ENCODE peak calls at places on chromosome 2, in four cellular contexts. One of them, this sample, is unnamed. For H3K4me1, the result is how much of the 10 kb centered on the place peaks cover.

GRCh38 chr2:72040629-72041403 is 106.8 kb downstream of the CYP26B1 start:
- DNase-seq in left ventricle myocardium inferior: no peak
- DNase-seq in adrenal gland: no peak
- DNase-seq in cardiac muscle cell: peak
- DNase-seq in this sample: no peak

GRCh38 chr2:144213797-144214196 is 306.1 kb downstream of the ZEB2 start:
- DNase-seq in adrenal gland: no peak
- DNase-seq in left ventricle myocardium inferior: no peak
- DNase-seq in cardiac muscle cell: no peak
- DNase-seq in this sample: no peak

GRCh38 chr2:143908843-143909242 is 611.1 kb downstream of the ZEB2 start:
- DNase-seq in left ventricle myocardium inferior: no peak
- DNase-seq in adrenal gland: no peak
- DNase-seq in cardiac muscle cell: no peak
- DNase-seq in this sample: no peak

GRCh38 chr2:142330458-142330857 is 199.6 kb upstream of the LRP1B start:
- DNase-seq in adrenal gland: no peak
- DNase-seq in left ventricle myocardium inferior: no peak
- DNase-seq in cardiac muscle cell: no peak
- DNase-seq in this sample: no peak

GRCh38 chr2:188028739-188029138 is 262.9 kb upstream of the GULP1 start:
- DNase-seq in cardiac muscle cell: no peak
- DNase-seq in adrenal gland: no peak
- DNase-seq in left ventricle myocardium inferior: no peak
- DNase-seq in this sample: no peak

GRCh38 chr2:239339241-239339640 is 61.6 kb downstream of the HDAC4 start:
- DNase-seq in cardiac muscle cell: no peak
- DNase-seq in left ventricle myocardium inferior: no peak
- DNase-seq in adrenal gland: no peak
- DNase-seq in this sample: no peak

GRCh38 chr2:106030287-106031268 is 163.5 kb downstream of the UXS1 start:
- DNase-seq in cardiac muscle cell: peak
- DNase-seq in left ventricle myocardium inferior: peak
- DNase-seq in adrenal gland: peak
- DNase-seq in this sample: peak

GRCh38 chr2:72173640-72174321 is 26.1 kb upstream of the CYP26B1 start:
- DNase-seq in left ventricle myocardium inferior: no peak
- DNase-seq in adrenal gland: no peak
- DNase-seq in cardiac muscle cell: peak
- DNase-seq in this sample: no peak

GRCh38 chr2:194514281-194514680 is 1142.7 kb upstream of the SLC39A10 start:
- DNase-seq in left ventricle myocardium inferior: no peak
- DNase-seq in cardiac muscle cell: no peak
- DNase-seq in adrenal gland: no peak
- DNase-seq in this sample: no peak

GRCh38 chr2:203743441-203743932 is 37.0 kb downstream of the CD28 start:
- DNase-seq in cardiac muscle cell: peak
- DNase-seq in left ventricle myocardium inferior: no peak
- DNase-seq in adrenal gland: no peak
- DNase-seq in this sample: no peak

GRCh38 chr2:136492901-136493300 is 272.4 kb upstream of the THSD7B start:
- DNase-seq in adrenal gland: no peak
- DNase-seq in left ventricle myocardium inferior: no peak
- DNase-seq in cardiac muscle cell: no peak
- DNase-seq in this sample: no peak

GRCh38 chr2:155169317-155169716 is 470.8 kb downstream of the KCNJ3 start:
- DNase-seq in left ventricle myocardium inferior: no peak
- DNase-seq in adrenal gland: no peak
- DNase-seq in cardiac muscle cell: no peak
- DNase-seq in this sample: no peak

GRCh38 chr2:101120124-101120996 is 30.8 kb downstream of the TBC1D8 start:
- DNase-seq in adrenal gland: peak
- DNase-seq in left ventricle myocardium inferior: peak
- DNase-seq in cardiac muscle cell: peak
- DNase-seq in this sample: peak

GRCh38 chr2:112787294-112787693 is 3.0 kb upstream of the IL1A start:
- DNase-seq in left ventricle myocardium inferior: no peak
- DNase-seq in adrenal gland: no peak
- DNase-seq in cardiac muscle cell: peak
- DNase-seq in this sample: no peak

GRCh38 chr2:28431741-28432140 is 39.1 kb downstream of the FOSL2 start:
- DNase-seq in adrenal gland: no peak
- DNase-seq in cardiac muscle cell: no peak
- DNase-seq in left ventricle myocardium inferior: no peak
- DNase-seq in this sample: no peak

GRCh38 chr2:150374562-150374961 is 112.9 kb downstream of the RND3 start:
- DNase-seq in left ventricle myocardium inferior: no peak
- DNase-seq in adrenal gland: no peak
- DNase-seq in cardiac muscle cell: no peak
- DNase-seq in this sample: no peak

GRCh38 chr2:226023383-226023782 is 623.9 kb downstream of the NYAP2 start:
- DNase-seq in cardiac muscle cell: no peak
- DNase-seq in adrenal gland: no peak
- DNase-seq in left ventricle myocardium inferior: no peak
- DNase-seq in this sample: no peak

GRCh38 chr2:42045956-42046748 is 1.7 kb upstream of the PKDCC start:
- DNase-seq in left ventricle myocardium inferior: no peak
- DNase-seq in adrenal gland: no peak
- DNase-seq in cardiac muscle cell: peak
- DNase-seq in this sample: no peak

GRCh38 chr2:173077506-173078177 is 2.0 kb downstream of the MAP3K20 start:
- DNase-seq in left ventricle myocardium inferior: no peak
- DNase-seq in cardiac muscle cell: peak
- DNase-seq in adrenal gland: no peak
- DNase-seq in this sample: no peak
- H3K4me3 ChIP-seq in left ventricle myocardium inferior: peak
- H3K4me3 ChIP-seq in cardiac muscle cell: peak
- H3K4me3 ChIP-seq in adrenal gland: no peak
- H3K4me3 ChIP-seq in this sample: no peak

GRCh38 chr2:215528555-215528954 is 92.7 kb upstream of the FN1 start:
- DNase-seq in cardiac muscle cell: peak
- DNase-seq in left ventricle myocardium inferior: no peak
- DNase-seq in adrenal gland: no peak
- DNase-seq in this sample: no peak
- H3K4me1 ChIP-seq in cardiac muscle cell: under half
- H3K4me1 ChIP-seq in left ventricle myocardium inferior: under half
- H3K4me1 ChIP-seq in adrenal gland: under half
- H3K4me1 ChIP-seq in this sample: under half

GRCh38 chr2:162072976-162073775 is 839 bp downstream of the DPP4 start:
- DNase-seq in cardiac muscle cell: no peak
- DNase-seq in left ventricle myocardium inferior: peak
- DNase-seq in adrenal gland: peak
- DNase-seq in this sample: peak

GRCh38 chr2:162073776-162074578 is at the start of gene DPP4:
- DNase-seq in cardiac muscle cell: no peak
- DNase-seq in adrenal gland: peak
- DNase-seq in left ventricle myocardium inferior: peak
- DNase-seq in this sample: peak

GRCh38 chr2:162071016-162071415 is 3.0 kb downstream of the DPP4 start:
- DNase-seq in left ventricle myocardium inferior: no peak
- DNase-seq in adrenal gland: no peak
- DNase-seq in cardiac muscle cell: peak
- DNase-seq in this sample: no peak

GRCh38 chr2:162070228-162070918 is 3.6 kb downstream of the DPP4 start:
- DNase-seq in cardiac muscle cell: no peak
- DNase-seq in adrenal gland: no peak
- DNase-seq in left ventricle myocardium inferior: no peak
- DNase-seq in this sample: no peak

GRCh38 chr2:162072181-162072702 is 1.8 kb downstream of the DPP4 start:
- DNase-seq in left ventricle myocardium inferior: no peak
- DNase-seq in adrenal gland: no peak
- DNase-seq in cardiac muscle cell: peak
- DNase-seq in this sample: no peak
- H3K4me3 ChIP-seq in left ventricle myocardium inferior: peak
- H3K4me3 ChIP-seq in adrenal gland: no peak
- H3K4me3 ChIP-seq in cardiac muscle cell: no peak
- H3K4me3 ChIP-seq in this sample: no peak

DNA sequence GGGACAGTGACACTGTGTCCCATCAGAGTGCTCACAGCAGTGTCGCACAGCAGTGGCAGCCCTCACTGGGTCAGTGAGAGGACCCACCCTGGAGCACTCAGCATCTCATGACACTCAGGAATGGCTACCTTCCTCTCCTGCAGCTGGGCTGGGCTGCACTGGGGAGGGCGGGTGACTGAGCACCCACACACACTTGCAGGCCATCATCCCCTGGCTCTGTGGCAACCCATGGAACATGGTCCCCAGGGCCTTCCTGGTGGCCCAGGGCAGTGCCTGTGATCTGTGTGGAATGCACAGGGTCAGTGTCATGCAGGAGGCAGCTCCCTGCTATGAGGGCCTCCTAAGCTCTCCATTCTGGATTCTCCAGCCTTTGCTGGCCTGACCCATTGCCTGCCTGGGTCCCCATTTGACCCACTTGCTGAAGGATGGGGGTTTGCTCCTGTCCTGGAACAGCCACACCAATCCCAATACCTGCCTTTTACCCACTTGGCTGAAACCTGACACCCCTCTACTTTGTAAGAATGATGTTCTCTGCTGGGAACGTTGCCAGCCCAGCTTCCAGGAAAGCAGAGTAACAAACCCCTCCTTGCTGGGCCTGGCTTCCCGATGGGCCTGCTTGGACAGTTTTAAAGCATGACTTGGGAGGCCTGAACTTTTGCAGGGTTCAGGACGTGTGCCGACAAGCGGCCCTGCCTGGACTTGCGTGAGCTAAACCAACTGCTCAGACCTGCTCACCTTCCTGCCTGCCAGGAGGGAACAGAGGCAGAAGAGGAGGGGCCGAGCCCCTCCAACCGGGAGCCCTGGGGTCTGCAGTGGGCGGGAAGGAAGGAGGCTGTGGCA is 13.7 kb downstream of the HS6ST1 start:
- DNase-seq in cardiac muscle cell: peak
- DNase-seq in adrenal gland: peak
- DNase-seq in left ventricle myocardium inferior: peak
- DNase-seq in this sample: peak
- H3K4me1 ChIP-seq in cardiac muscle cell: under half
- H3K4me1 ChIP-seq in adrenal gland: half or more
- H3K4me1 ChIP-seq in left ventricle myocardium inferior: half or more
- H3K4me1 ChIP-seq in this sample: half or more

GRCh38 chr2:74516650-74517049 is 2.4 kb downstream of the TLX2 start:
- DNase-seq in cardiac muscle cell: no peak
- DNase-seq in adrenal gland: no peak
- DNase-seq in left ventricle myocardium inferior: no peak
- DNase-seq in this sample: no peak
- H3K4me3 ChIP-seq in cardiac muscle cell: no peak
- H3K4me3 ChIP-seq in adrenal gland: no peak
- H3K4me3 ChIP-seq in left ventricle myocardium inferior: peak
- H3K4me3 ChIP-seq in this sample: peak

DNA sequence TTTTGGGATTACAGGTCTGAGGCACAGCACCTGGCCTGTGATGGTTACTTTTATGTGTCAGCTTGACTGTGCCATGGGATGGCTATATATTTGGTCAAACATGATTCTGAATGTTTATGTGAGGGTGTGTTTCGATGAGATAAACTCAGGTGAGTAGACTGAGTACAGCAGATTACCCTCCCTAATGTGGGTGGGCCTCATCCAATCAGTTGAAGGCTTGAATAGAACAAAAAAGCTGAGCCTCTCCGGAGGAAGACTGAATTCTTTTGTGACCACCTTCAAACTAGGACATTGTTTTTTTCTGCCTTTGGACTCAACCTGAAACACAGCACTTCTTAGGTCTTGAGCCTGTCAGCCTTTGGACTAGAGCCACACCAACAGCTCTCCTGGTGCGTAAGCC is 49.4 kb upstream of the FIGN start:
- DNase-seq in adrenal gland: no peak
- DNase-seq in cardiac muscle cell: no peak
- DNase-seq in left ventricle myocardium inferior: no peak
- DNase-seq in this sample: no peak
- H3K4me1 ChIP-seq in adrenal gland: under half
- H3K4me1 ChIP-seq in cardiac muscle cell: under half
- H3K4me1 ChIP-seq in left ventricle myocardium inferior: under half
- H3K4me1 ChIP-seq in this sample: under half

DNA sequence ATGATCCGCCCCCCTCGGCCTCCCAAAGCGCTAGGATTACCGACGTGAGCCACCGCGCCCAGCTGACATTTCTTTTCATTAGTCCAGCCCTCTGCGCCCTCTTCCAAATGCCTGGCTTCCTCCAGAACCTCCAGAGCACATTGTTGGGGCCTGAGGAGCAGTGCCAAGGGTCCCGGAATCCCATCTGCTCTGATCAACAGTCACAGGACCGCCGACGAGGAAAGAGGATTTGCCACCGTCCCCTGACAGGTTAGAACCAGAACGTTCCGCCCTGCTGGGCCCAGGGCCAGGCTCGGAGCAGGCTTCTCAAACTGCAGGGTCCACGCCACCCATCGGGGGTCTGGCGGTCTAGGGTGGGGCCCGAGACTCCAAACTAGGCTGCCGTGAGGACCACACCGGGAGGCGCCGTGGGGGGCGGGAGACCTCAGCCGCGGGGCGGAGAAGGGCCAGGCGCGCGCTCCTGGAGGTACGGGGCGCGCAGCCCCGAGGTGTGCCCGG is 36.9 kb upstream of the ITM2C start:
- DNase-seq in adrenal gland: no peak
- DNase-seq in cardiac muscle cell: no peak
- DNase-seq in left ventricle myocardium inferior: no peak
- DNase-seq in this sample: no peak
- H3K4me3 ChIP-seq in adrenal gland: no peak
- H3K4me3 ChIP-seq in cardiac muscle cell: no peak
- H3K4me3 ChIP-seq in left ventricle myocardium inferior: peak
- H3K4me3 ChIP-seq in this sample: peak

GRCh38 chr2:25251032-25251460 is 82.7 kb upstream of the POMC start:
- DNase-seq in left ventricle myocardium inferior: no peak
- DNase-seq in cardiac muscle cell: no peak
- DNase-seq in adrenal gland: no peak
- DNase-seq in this sample: no peak

GRCh38 chr2:25251461-25252273 is 83.3 kb upstream of the POMC start:
- DNase-seq in cardiac muscle cell: peak
- DNase-seq in adrenal gland: peak
- DNase-seq in left ventricle myocardium inferior: peak
- DNase-seq in this sample: peak

GRCh38 chr2:25252291-25253152 is 84.1 kb upstream of the POMC start:
- DNase-seq in cardiac muscle cell: peak
- DNase-seq in left ventricle myocardium inferior: peak
- DNase-seq in adrenal gland: peak
- DNase-seq in this sample: peak

GRCh38 chr2:25254961-25255360 is 86.6 kb upstream of the POMC start:
- DNase-seq in cardiac muscle cell: no peak
- DNase-seq in adrenal gland: no peak
- DNase-seq in left ventricle myocardium inferior: no peak
- DNase-seq in this sample: no peak

DNA sequence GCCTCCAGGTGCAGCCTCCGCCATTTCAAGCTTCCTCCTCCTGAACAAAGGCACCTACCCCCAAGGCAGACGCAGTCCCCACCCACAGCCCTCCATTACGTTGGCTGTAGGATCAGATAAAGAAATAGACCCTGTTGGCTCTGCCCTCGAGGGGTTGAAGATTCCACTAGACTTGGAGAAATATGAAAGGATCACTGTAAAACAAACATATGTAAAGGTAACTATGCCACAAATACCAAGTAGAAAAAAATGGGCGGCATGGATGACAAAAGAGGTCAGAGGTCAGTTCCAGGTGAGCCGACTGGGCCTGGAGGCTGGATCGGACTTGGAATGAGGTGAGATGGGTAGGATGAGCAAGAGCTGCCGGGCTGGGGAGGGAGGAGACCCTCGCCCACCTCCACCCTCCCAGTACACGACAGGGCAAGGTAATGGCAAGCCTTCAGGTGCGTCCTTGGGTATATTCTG is 84.8 kb upstream of the POMC start:
- DNase-seq in left ventricle myocardium inferior: no peak
- DNase-seq in cardiac muscle cell: no peak
- DNase-seq in adrenal gland: no peak
- DNase-seq in this sample: no peak
- H3K4me1 ChIP-seq in left ventricle myocardium inferior: under half
- H3K4me1 ChIP-seq in cardiac muscle cell: under half
- H3K4me1 ChIP-seq in adrenal gland: under half
- H3K4me1 ChIP-seq in this sample: under half